ENCODE peak calls at places on chromosome 15, in seven cellular contexts. One of them, this sample, is unnamed. For H3K4me1, the result is how much of the 10 kb centered on the place peaks cover.

GRCh38 chr15:79221696-79222095 is 60.8 kb upstream of the ANKRD34C start:
- DNase-seq in psoas muscle: no peak
- DNase-seq in mucosa of descending colon: no peak
- DNase-seq in SK-N-SH: no peak
- DNase-seq in vagina: no peak
- DNase-seq in heart left ventricle: no peak
- DNase-seq in thoracic aorta: no peak
- DNase-seq in this sample: no peak

GRCh38 chr15:73021139-73021621 is 31.1 kb upstream of the NEO1 start:
- DNase-seq in psoas muscle: no peak
- DNase-seq in mucosa of descending colon: no peak
- DNase-seq in SK-N-SH: no peak
- DNase-seq in vagina: no peak
- DNase-seq in heart left ventricle: no peak
- DNase-seq in thoracic aorta: no peak
- DNase-seq in this sample: no peak

GRCh38 chr15:78943692-78944091 is 1.2 kb downstream of the CTSH start:
- DNase-seq in psoas muscle: no peak
- DNase-seq in mucosa of descending colon: no peak
- DNase-seq in SK-N-SH: no peak
- DNase-seq in vagina: no peak
- DNase-seq in heart left ventricle: no peak
- DNase-seq in thoracic aorta: no peak
- DNase-seq in this sample: no peak

GRCh38 chr15:60399931-60400330 is 2.1 kb upstream of the ANXA2 start:
- DNase-seq in psoas muscle: no peak
- DNase-seq in mucosa of descending colon: no peak
- DNase-seq in SK-N-SH: no peak
- DNase-seq in vagina: no peak
- DNase-seq in heart left ventricle: no peak
- DNase-seq in thoracic aorta: no peak
- DNase-seq in this sample: no peak

GRCh38 chr15:38430106-38430760 is 23.7 kb upstream of the FAM98B start:
- DNase-seq in psoas muscle: no peak
- DNase-seq in mucosa of descending colon: no peak
- DNase-seq in SK-N-SH: no peak
- DNase-seq in vagina: no peak
- DNase-seq in heart left ventricle: no peak
- DNase-seq in thoracic aorta: no peak
- DNase-seq in this sample: no peak

GRCh38 chr15:60355148-60355857 is 42.5 kb downstream of the ANXA2 start:
- DNase-seq in psoas muscle: no peak
- DNase-seq in mucosa of descending colon: no peak
- DNase-seq in SK-N-SH: no peak
- DNase-seq in vagina: no peak
- DNase-seq in heart left ventricle: no peak
- DNase-seq in thoracic aorta: no peak
- DNase-seq in this sample: no peak

GRCh38 chr15:77541421-77542181 is 91.1 kb downstream of the LINGO1 start:
- DNase-seq in psoas muscle: no peak
- DNase-seq in mucosa of descending colon: no peak
- DNase-seq in SK-N-SH: no peak
- DNase-seq in vagina: no peak
- DNase-seq in heart left ventricle: peak
- DNase-seq in thoracic aorta: no peak
- DNase-seq in this sample: no peak

GRCh38 chr15:88776646-88777045 is 26.6 kb upstream of the ACAN start:
- DNase-seq in psoas muscle: no peak
- DNase-seq in mucosa of descending colon: no peak
- DNase-seq in SK-N-SH: no peak
- DNase-seq in vagina: no peak
- DNase-seq in heart left ventricle: no peak
- DNase-seq in thoracic aorta: no peak
- DNase-seq in this sample: no peak

GRCh38 chr15:36557364-36557763 is 22.1 kb upstream of the CDIN1 start:
- DNase-seq in psoas muscle: no peak
- DNase-seq in mucosa of descending colon: no peak
- DNase-seq in SK-N-SH: no peak
- DNase-seq in vagina: no peak
- DNase-seq in heart left ventricle: no peak
- DNase-seq in thoracic aorta: no peak
- DNase-seq in this sample: no peak

GRCh38 chr15:99598296-99598695 is 32.5 kb downstream of the MEF2A start:
- DNase-seq in psoas muscle: no peak
- DNase-seq in mucosa of descending colon: no peak
- DNase-seq in SK-N-SH: no peak
- DNase-seq in vagina: no peak
- DNase-seq in heart left ventricle: no peak
- DNase-seq in thoracic aorta: no peak
- DNase-seq in this sample: no peak

GRCh38 chr15:77537006-77537405 is 95.7 kb downstream of the LINGO1 start:
- DNase-seq in psoas muscle: no peak
- DNase-seq in mucosa of descending colon: no peak
- DNase-seq in SK-N-SH: no peak
- DNase-seq in vagina: no peak
- DNase-seq in heart left ventricle: no peak
- DNase-seq in thoracic aorta: no peak
- DNase-seq in this sample: no peak

GRCh38 chr15:55799287-55800212 is 56.6 kb upstream of the PRTG start:
- DNase-seq in psoas muscle: no peak
- DNase-seq in mucosa of descending colon: peak
- DNase-seq in SK-N-SH: peak
- DNase-seq in vagina: no peak
- DNase-seq in heart left ventricle: no peak
- DNase-seq in thoracic aorta: no peak
- DNase-seq in this sample: peak

GRCh38 chr15:71271327-71271726 is 156.1 kb downstream of the THSD4 start:
- DNase-seq in psoas muscle: no peak
- DNase-seq in mucosa of descending colon: no peak
- DNase-seq in SK-N-SH: no peak
- DNase-seq in vagina: no peak
- DNase-seq in heart left ventricle: no peak
- DNase-seq in thoracic aorta: no peak
- DNase-seq in this sample: no peak

GRCh38 chr15:40309344-40309862 is 1.7 kb upstream of the PLCB2 start:
- DNase-seq in psoas muscle: no peak
- DNase-seq in mucosa of descending colon: peak
- DNase-seq in SK-N-SH: no peak
- DNase-seq in vagina: no peak
- DNase-seq in heart left ventricle: no peak
- DNase-seq in thoracic aorta: no peak
- DNase-seq in this sample: no peak

GRCh38 chr15:92941668-92942067 is 41.5 kb downstream of the CHD2 start:
- DNase-seq in psoas muscle: no peak
- DNase-seq in mucosa of descending colon: no peak
- DNase-seq in SK-N-SH: no peak
- DNase-seq in vagina: no peak
- DNase-seq in heart left ventricle: no peak
- DNase-seq in thoracic aorta: no peak
- DNase-seq in this sample: no peak

GRCh38 chr15:89498574-89498906 is 2.2 kb upstream of the RHCG start:
- DNase-seq in psoas muscle: no peak
- DNase-seq in mucosa of descending colon: no peak
- DNase-seq in SK-N-SH: no peak
- DNase-seq in vagina: peak
- DNase-seq in heart left ventricle: no peak
- DNase-seq in thoracic aorta: no peak
- DNase-seq in this sample: no peak

GRCh38 chr15:32148833-32149555 is 118.7 kb downstream of the CHRNA7 start:
- DNase-seq in psoas muscle: no peak
- DNase-seq in mucosa of descending colon: no peak
- DNase-seq in SK-N-SH: no peak
- DNase-seq in vagina: no peak
- DNase-seq in heart left ventricle: no peak
- DNase-seq in thoracic aorta: no peak
- DNase-seq in this sample: peak
- H3K4me1 ChIP-seq in psoas muscle: under half
- H3K4me1 ChIP-seq in mucosa of descending colon: under half
- H3K4me1 ChIP-seq in SK-N-SH: under half
- H3K4me1 ChIP-seq in vagina: under half
- H3K4me1 ChIP-seq in heart left ventricle: under half
- H3K4me1 ChIP-seq in thoracic aorta: under half
- H3K4me1 ChIP-seq in this sample: under half

GRCh38 chr15:67135494-67135893 is 70.1 kb downstream of the SMAD3 start:
- DNase-seq in psoas muscle: no peak
- DNase-seq in mucosa of descending colon: no peak
- DNase-seq in SK-N-SH: no peak
- DNase-seq in vagina: no peak
- DNase-seq in heart left ventricle: no peak
- DNase-seq in thoracic aorta: no peak
- DNase-seq in this sample: no peak
- TF ChIP-seq CTCF in psoas muscle: peak
- TF ChIP-seq CTCF in mucosa of descending colon: no peak
- TF ChIP-seq CTCF in SK-N-SH: no peak
- TF ChIP-seq CTCF in vagina: no peak
- TF ChIP-seq CTCF in heart left ventricle: no peak
- TF ChIP-seq CTCF in thoracic aorta: no peak
- TF ChIP-seq CTCF in this sample: no peak

GRCh38 chr15:31234815-31235214 is 91.8 kb upstream of the KLF13 start:
- DNase-seq in psoas muscle: no peak
- DNase-seq in mucosa of descending colon: no peak
- DNase-seq in SK-N-SH: no peak
- DNase-seq in vagina: no peak
- DNase-seq in heart left ventricle: no peak
- DNase-seq in thoracic aorta: no peak
- DNase-seq in this sample: no peak

GRCh38 chr15:31227235-31227634 is 99.4 kb upstream of the KLF13 start:
- DNase-seq in psoas muscle: no peak
- DNase-seq in mucosa of descending colon: no peak
- DNase-seq in SK-N-SH: no peak
- DNase-seq in vagina: no peak
- DNase-seq in heart left ventricle: no peak
- DNase-seq in thoracic aorta: no peak
- DNase-seq in this sample: no peak

GRCh38 chr15:31227954-31228542 is 98.6 kb upstream of the KLF13 start:
- DNase-seq in psoas muscle: no peak
- DNase-seq in mucosa of descending colon: peak
- DNase-seq in SK-N-SH: no peak
- DNase-seq in vagina: no peak
- DNase-seq in heart left ventricle: no peak
- DNase-seq in thoracic aorta: no peak
- DNase-seq in this sample: no peak

GRCh38 chr15:31228980-31229826 is 97.4 kb upstream of the KLF13 start:
- DNase-seq in psoas muscle: no peak
- DNase-seq in mucosa of descending colon: peak
- DNase-seq in SK-N-SH: no peak
- DNase-seq in vagina: no peak
- DNase-seq in heart left ventricle: no peak
- DNase-seq in thoracic aorta: no peak
- DNase-seq in this sample: peak

DNA sequence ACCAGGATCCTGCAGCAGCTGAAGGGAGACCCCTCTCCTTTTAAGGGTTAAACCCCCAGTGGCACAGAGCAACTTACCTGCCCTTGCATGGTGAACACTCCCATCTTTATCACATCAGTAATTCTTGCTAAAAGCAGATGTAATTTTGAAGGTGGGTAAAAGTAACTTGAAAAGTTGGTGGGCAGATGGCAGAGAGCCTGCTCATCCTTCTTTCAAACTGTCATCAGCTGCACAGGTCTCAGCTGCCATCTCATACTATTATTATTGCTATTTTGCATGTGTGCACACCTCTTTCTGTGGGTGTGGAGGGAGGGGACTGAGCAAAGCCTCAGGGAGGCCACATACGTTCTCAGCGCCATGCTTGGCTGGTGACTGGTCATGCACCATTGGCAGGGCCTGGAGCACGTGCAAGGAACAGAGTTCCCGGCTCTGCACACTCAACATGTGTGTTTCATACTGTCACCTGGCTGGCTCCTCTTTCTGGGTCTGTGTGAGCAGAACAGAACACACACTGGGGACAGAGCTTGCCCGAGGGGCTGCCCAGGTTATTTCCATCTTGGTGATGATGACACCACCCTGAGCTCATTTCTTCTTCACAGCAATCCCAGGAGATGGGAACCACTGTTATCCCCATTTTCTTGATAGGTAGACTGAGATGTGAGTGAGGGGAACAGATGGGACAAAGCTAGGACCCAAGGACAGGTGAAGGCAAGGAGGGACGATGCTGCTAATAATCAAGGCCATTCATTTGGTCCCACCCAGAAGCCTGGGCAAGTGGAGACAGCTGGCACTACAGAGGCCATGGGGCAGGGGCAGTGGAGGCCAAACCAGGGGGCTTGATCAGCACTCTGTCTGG is 95.8 kb upstream of the KLF13 start:
- DNase-seq in psoas muscle: no peak
- DNase-seq in mucosa of descending colon: peak
- DNase-seq in SK-N-SH: no peak
- DNase-seq in vagina: no peak
- DNase-seq in heart left ventricle: no peak
- DNase-seq in thoracic aorta: no peak
- DNase-seq in this sample: no peak
- H3K4me1 ChIP-seq in psoas muscle: under half
- H3K4me1 ChIP-seq in mucosa of descending colon: under half
- H3K4me1 ChIP-seq in SK-N-SH: under half
- H3K4me1 ChIP-seq in vagina: under half
- H3K4me1 ChIP-seq in heart left ventricle: under half
- H3K4me1 ChIP-seq in thoracic aorta: under half
- H3K4me1 ChIP-seq in this sample: under half

GRCh38 chr15:32851619-32852416 is 134.0 kb downstream of the GREM1 start:
- DNase-seq in psoas muscle: no peak
- DNase-seq in mucosa of descending colon: no peak
- DNase-seq in SK-N-SH: no peak
- DNase-seq in vagina: no peak
- DNase-seq in heart left ventricle: no peak
- DNase-seq in thoracic aorta: no peak
- DNase-seq in this sample: no peak

GRCh38 chr15:32853667-32854066 is 135.9 kb downstream of the GREM1 start:
- DNase-seq in psoas muscle: no peak
- DNase-seq in mucosa of descending colon: no peak
- DNase-seq in SK-N-SH: no peak
- DNase-seq in vagina: no peak
- DNase-seq in heart left ventricle: no peak
- DNase-seq in thoracic aorta: no peak
- DNase-seq in this sample: no peak

GRCh38 chr15:32855942-32856341 is 138.1 kb downstream of the GREM1 start:
- DNase-seq in psoas muscle: no peak
- DNase-seq in mucosa of descending colon: no peak
- DNase-seq in SK-N-SH: no peak
- DNase-seq in vagina: no peak
- DNase-seq in heart left ventricle: no peak
- DNase-seq in thoracic aorta: no peak
- DNase-seq in this sample: no peak

GRCh38 chr15:32849769-32850668 is 132.2 kb downstream of the GREM1 start:
- DNase-seq in psoas muscle: no peak
- DNase-seq in mucosa of descending colon: no peak
- DNase-seq in SK-N-SH: no peak
- DNase-seq in vagina: no peak
- DNase-seq in heart left ventricle: no peak
- DNase-seq in thoracic aorta: no peak
- DNase-seq in this sample: no peak

DNA sequence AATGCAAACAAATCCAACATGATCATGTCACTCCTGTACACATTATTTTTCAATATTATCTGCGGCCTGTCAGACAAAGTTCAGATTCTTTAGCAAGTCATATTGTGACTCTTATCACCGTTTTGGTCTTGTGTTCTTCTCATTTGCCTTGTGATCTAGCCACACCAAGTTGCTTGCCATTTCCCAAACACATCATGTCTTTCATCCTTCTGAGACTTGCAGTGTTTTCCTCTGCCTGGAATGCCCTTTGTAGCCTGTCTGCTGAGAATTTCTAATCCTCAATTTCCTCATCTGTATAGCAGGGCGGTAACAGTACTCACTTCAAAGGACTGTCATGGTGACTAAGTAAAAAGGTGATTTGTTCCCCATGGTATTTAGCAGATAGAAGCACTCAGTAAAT is 135.0 kb downstream of the GREM1 start:
- DNase-seq in psoas muscle: no peak
- DNase-seq in mucosa of descending colon: no peak
- DNase-seq in SK-N-SH: no peak
- DNase-seq in vagina: no peak
- DNase-seq in heart left ventricle: no peak
- DNase-seq in thoracic aorta: no peak
- DNase-seq in this sample: no peak
- TF ChIP-seq CTCF in psoas muscle: no peak
- TF ChIP-seq CTCF in mucosa of descending colon: no peak
- TF ChIP-seq CTCF in SK-N-SH: no peak
- TF ChIP-seq CTCF in vagina: no peak
- TF ChIP-seq CTCF in heart left ventricle: no peak
- TF ChIP-seq CTCF in thoracic aorta: no peak
- TF ChIP-seq CTCF in this sample: no peak